ENCODE peak calls at places on chromosomes 12 and 14, in ten cellular contexts. One of them, this sample, is unnamed. For H3K9me3, the result is how much of the 10 kb centered on the place peaks cover.

GRCh38 chr14:91835197-91835919 is 32.0 kb downstream of the TC2N start:
- DNase-seq in stomach: peak
- DNase-seq in trophoblast cell: peak
- DNase-seq in A549: no peak
- DNase-seq in endodermal cell: no peak
- DNase-seq in IMR-90: no peak
- DNase-seq in esophagus squamous epithelium: no peak
- DNase-seq in NT2/D1: no peak
- DNase-seq in neural progenitor cell: no peak
- DNase-seq in prostate gland: peak
- DNase-seq in this sample: peak

GRCh38 chr14:34098045-34098984 is 147.4 kb upstream of the EGLN3 start:
- DNase-seq in stomach: peak
- DNase-seq in trophoblast cell: peak
- DNase-seq in A549: peak
- DNase-seq in endodermal cell: peak
- DNase-seq in IMR-90: peak
- DNase-seq in esophagus squamous epithelium: no peak
- DNase-seq in NT2/D1: no peak
- DNase-seq in neural progenitor cell: peak
- DNase-seq in prostate gland: peak
- DNase-seq in this sample: no peak

GRCh38 chr12:45292486-45293195 is 76.7 kb downstream of the ANO6 start:
- DNase-seq in stomach: no peak
- DNase-seq in trophoblast cell: peak
- DNase-seq in A549: no peak
- DNase-seq in endodermal cell: no peak
- DNase-seq in IMR-90: peak
- DNase-seq in esophagus squamous epithelium: no peak
- DNase-seq in NT2/D1: no peak
- DNase-seq in neural progenitor cell: no peak
- DNase-seq in prostate gland: peak
- DNase-seq in this sample: no peak

GRCh38 chr12:30794591-30795409 is 40.0 kb upstream of the CAPRIN2 start:
- DNase-seq in stomach: no peak
- DNase-seq in trophoblast cell: no peak
- DNase-seq in A549: peak
- DNase-seq in endodermal cell: no peak
- DNase-seq in IMR-90: peak
- DNase-seq in esophagus squamous epithelium: no peak
- DNase-seq in NT2/D1: peak
- DNase-seq in neural progenitor cell: no peak
- DNase-seq in prostate gland: no peak
- DNase-seq in this sample: no peak

GRCh38 chr12:115947696-115948062 is 329.8 kb downstream of the MED13L start:
- DNase-seq in stomach: no peak
- DNase-seq in trophoblast cell: peak
- DNase-seq in A549: no peak
- DNase-seq in endodermal cell: no peak
- DNase-seq in IMR-90: no peak
- DNase-seq in esophagus squamous epithelium: no peak
- DNase-seq in NT2/D1: no peak
- DNase-seq in neural progenitor cell: no peak
- DNase-seq in prostate gland: no peak
- DNase-seq in this sample: no peak

GRCh38 chr14:104461676-104462443 is 117.7 kb upstream of the C14orf180 start:
- DNase-seq in stomach: no peak
- DNase-seq in trophoblast cell: no peak
- DNase-seq in A549: no peak
- DNase-seq in endodermal cell: peak
- DNase-seq in IMR-90: no peak
- DNase-seq in esophagus squamous epithelium: no peak
- DNase-seq in NT2/D1: no peak
- DNase-seq in neural progenitor cell: peak
- DNase-seq in prostate gland: no peak
- DNase-seq in this sample: no peak

GRCh38 chr14:67529947-67530935 is 2.8 kb upstream of the PLEKHH1 start:
- DNase-seq in stomach: no peak
- DNase-seq in trophoblast cell: no peak
- DNase-seq in A549: no peak
- DNase-seq in endodermal cell: no peak
- DNase-seq in IMR-90: no peak
- DNase-seq in esophagus squamous epithelium: no peak
- DNase-seq in NT2/D1: no peak
- DNase-seq in neural progenitor cell: no peak
- DNase-seq in prostate gland: no peak
- DNase-seq in this sample: no peak

GRCh38 chr14:68506645-68507405 is 286.0 kb downstream of the ZFP36L1 start:
- DNase-seq in stomach: peak
- DNase-seq in trophoblast cell: no peak
- DNase-seq in A549: no peak
- DNase-seq in endodermal cell: peak
- DNase-seq in IMR-90: no peak
- DNase-seq in esophagus squamous epithelium: no peak
- DNase-seq in NT2/D1: no peak
- DNase-seq in neural progenitor cell: no peak
- DNase-seq in prostate gland: peak
- DNase-seq in this sample: no peak

GRCh38 chr12:124077730-124078129 is 104.7 kb downstream of the ZNF664 start:
- DNase-seq in stomach: no peak
- DNase-seq in trophoblast cell: no peak
- DNase-seq in A549: no peak
- DNase-seq in endodermal cell: no peak
- DNase-seq in IMR-90: no peak
- DNase-seq in esophagus squamous epithelium: no peak
- DNase-seq in NT2/D1: no peak
- DNase-seq in neural progenitor cell: no peak
- DNase-seq in prostate gland: no peak
- DNase-seq in this sample: no peak

GRCh38 chr12:34368079-34368478 is 345.8 kb downstream of the ALG10 start:
- DNase-seq in stomach: no peak
- DNase-seq in trophoblast cell: no peak
- DNase-seq in A549: no peak
- DNase-seq in endodermal cell: no peak
- DNase-seq in IMR-90: no peak
- DNase-seq in esophagus squamous epithelium: no peak
- DNase-seq in NT2/D1: no peak
- DNase-seq in neural progenitor cell: no peak
- DNase-seq in prostate gland: no peak
- DNase-seq in this sample: no peak
- H3K9me3 ChIP-seq in stomach: under half
- H3K9me3 ChIP-seq in trophoblast cell: half or more
- H3K9me3 ChIP-seq in A549: under half
- H3K9me3 ChIP-seq in endodermal cell: under half
- H3K9me3 ChIP-seq in IMR-90: under half
- H3K9me3 ChIP-seq in esophagus squamous epithelium: half or more
- H3K9me3 ChIP-seq in NT2/D1: under half
- H3K9me3 ChIP-seq in neural progenitor cell: under half
- H3K9me3 ChIP-seq in prostate gland: under half
- H3K9me3 ChIP-seq in this sample: under half

DNA sequence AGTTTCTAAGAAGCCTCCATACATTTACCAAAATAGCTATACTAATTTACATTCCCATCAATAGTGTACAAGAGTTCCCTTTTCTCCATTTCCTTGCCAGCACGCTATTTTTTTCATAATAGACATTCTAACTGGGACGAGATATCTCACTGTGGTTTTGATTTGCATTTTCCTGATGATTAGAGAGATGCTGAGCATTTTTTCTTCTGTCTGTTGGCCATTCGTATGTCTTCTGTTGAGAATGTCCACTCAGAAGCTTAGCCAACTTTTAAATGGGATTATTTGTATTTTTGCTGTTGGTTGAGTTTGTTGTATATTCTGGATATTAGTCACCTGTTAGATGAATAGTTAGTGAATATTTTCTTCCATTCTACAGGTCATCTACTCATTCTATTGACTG is 144.1 kb downstream of the PRKD1 start:
- DNase-seq in stomach: no peak
- DNase-seq in trophoblast cell: no peak
- DNase-seq in A549: no peak
- DNase-seq in endodermal cell: no peak
- DNase-seq in IMR-90: no peak
- DNase-seq in esophagus squamous epithelium: no peak
- DNase-seq in NT2/D1: no peak
- DNase-seq in neural progenitor cell: no peak
- DNase-seq in prostate gland: no peak
- DNase-seq in this sample: no peak
- H3K9me3 ChIP-seq in stomach: under half
- H3K9me3 ChIP-seq in trophoblast cell: under half
- H3K9me3 ChIP-seq in A549: under half
- H3K9me3 ChIP-seq in endodermal cell: under half
- H3K9me3 ChIP-seq in IMR-90: under half
- H3K9me3 ChIP-seq in esophagus squamous epithelium: under half
- H3K9me3 ChIP-seq in NT2/D1: under half
- H3K9me3 ChIP-seq in neural progenitor cell: under half
- H3K9me3 ChIP-seq in prostate gland: under half
- H3K9me3 ChIP-seq in this sample: under half

DNA sequence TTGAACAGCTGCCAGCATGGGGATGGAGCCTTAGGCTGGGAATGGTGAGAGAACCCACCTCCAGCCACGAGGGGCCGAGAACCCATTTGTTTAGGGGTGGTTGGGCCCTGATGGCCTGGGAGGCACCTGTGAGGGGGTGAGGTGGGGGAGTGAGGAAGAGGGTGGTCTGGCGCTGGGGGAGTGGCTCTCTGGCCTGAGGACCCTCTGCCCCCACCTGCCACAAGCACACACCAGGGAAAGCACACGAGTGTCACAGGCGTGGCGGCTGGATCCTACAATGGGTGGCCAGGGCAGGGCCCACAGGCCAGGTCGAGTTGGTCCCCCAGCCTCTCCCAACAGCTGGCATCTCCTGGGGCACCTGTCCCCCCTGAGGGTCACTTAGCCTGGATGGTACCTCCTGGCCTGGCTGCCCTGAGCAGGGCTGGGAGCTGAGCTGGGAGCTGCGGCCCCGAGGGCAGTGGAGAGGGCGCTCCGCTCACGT is 340.5 kb downstream of the TMEM121 start:
- DNase-seq in stomach: peak
- DNase-seq in trophoblast cell: no peak
- DNase-seq in A549: no peak
- DNase-seq in endodermal cell: peak
- DNase-seq in IMR-90: no peak
- DNase-seq in esophagus squamous epithelium: no peak
- DNase-seq in NT2/D1: no peak
- DNase-seq in neural progenitor cell: no peak
- DNase-seq in prostate gland: no peak
- DNase-seq in this sample: no peak
- H3K9me3 ChIP-seq in stomach: under half
- H3K9me3 ChIP-seq in trophoblast cell: half or more
- H3K9me3 ChIP-seq in A549: under half
- H3K9me3 ChIP-seq in endodermal cell: half or more
- H3K9me3 ChIP-seq in IMR-90: under half
- H3K9me3 ChIP-seq in esophagus squamous epithelium: under half
- H3K9me3 ChIP-seq in NT2/D1: under half
- H3K9me3 ChIP-seq in neural progenitor cell: under half
- H3K9me3 ChIP-seq in prostate gland: under half
- H3K9me3 ChIP-seq in this sample: under half

DNA sequence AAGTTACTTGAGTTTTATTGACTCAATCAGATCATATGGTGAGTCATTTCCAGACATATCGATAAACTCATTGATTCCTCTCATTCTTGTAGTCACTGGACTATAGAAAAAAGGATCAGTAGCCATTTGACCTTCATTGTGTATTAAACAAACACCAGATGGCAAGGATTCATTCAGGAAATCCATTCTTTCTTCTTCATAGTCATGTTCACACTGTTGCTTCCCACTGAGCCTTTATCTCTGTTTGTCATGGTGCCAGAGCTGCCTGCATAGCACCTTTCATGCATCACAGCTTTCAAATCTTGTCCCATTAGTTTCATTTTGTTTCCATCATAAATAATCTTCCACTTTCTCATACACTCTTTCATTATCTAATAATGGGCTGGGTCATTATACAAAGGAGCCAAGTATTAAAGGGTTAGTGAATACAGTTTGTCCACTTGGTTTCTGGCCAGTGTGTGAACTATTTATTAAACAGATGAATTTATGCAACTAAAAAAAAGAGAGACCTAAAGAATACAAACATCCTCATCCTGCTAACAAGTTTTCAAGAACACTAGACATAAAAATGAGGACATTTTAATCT is 476.3 kb downstream of the FOXG1 start:
- DNase-seq in stomach: no peak
- DNase-seq in trophoblast cell: no peak
- DNase-seq in A549: no peak
- DNase-seq in endodermal cell: no peak
- DNase-seq in IMR-90: peak
- DNase-seq in esophagus squamous epithelium: no peak
- DNase-seq in NT2/D1: no peak
- DNase-seq in neural progenitor cell: no peak
- DNase-seq in prostate gland: no peak
- DNase-seq in this sample: no peak
- H3K9me3 ChIP-seq in stomach: under half
- H3K9me3 ChIP-seq in trophoblast cell: under half
- H3K9me3 ChIP-seq in A549: under half
- H3K9me3 ChIP-seq in endodermal cell: under half
- H3K9me3 ChIP-seq in IMR-90: under half
- H3K9me3 ChIP-seq in esophagus squamous epithelium: under half
- H3K9me3 ChIP-seq in NT2/D1: under half
- H3K9me3 ChIP-seq in neural progenitor cell: under half
- H3K9me3 ChIP-seq in prostate gland: under half
- H3K9me3 ChIP-seq in this sample: under half

DNA sequence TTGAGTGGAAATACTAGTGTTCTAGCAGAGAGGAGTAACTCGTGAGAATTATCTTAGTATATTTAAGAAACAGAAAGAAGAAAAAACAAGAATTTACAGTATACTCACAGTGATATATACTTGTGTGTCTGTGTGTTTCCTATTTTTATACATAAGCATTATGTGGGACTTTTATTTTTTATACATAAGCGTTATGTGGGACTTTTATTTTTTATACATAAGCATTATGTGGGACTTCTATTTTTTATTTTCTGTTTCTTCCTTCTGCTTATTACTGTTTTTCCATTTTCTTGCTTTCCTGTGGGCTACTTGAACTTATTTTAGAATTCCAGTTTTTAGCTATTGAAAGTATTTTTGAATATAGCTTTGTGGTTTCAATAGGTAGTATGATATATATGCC is 6.9 kb upstream of the ZNF140 start:
- DNase-seq in stomach: no peak
- DNase-seq in trophoblast cell: no peak
- DNase-seq in A549: no peak
- DNase-seq in endodermal cell: no peak
- DNase-seq in IMR-90: no peak
- DNase-seq in esophagus squamous epithelium: no peak
- DNase-seq in NT2/D1: no peak
- DNase-seq in neural progenitor cell: no peak
- DNase-seq in prostate gland: no peak
- DNase-seq in this sample: no peak
- H3K9me3 ChIP-seq in stomach: half or more
- H3K9me3 ChIP-seq in trophoblast cell: under half
- H3K9me3 ChIP-seq in A549: half or more
- H3K9me3 ChIP-seq in endodermal cell: half or more
- H3K9me3 ChIP-seq in IMR-90: under half
- H3K9me3 ChIP-seq in esophagus squamous epithelium: half or more
- H3K9me3 ChIP-seq in NT2/D1: half or more
- H3K9me3 ChIP-seq in neural progenitor cell: half or more
- H3K9me3 ChIP-seq in prostate gland: under half
- H3K9me3 ChIP-seq in this sample: under half

This sample was measured in T-helper 17 cell.